ENCODE peak calls at places on chromosome 1, in nine cellular contexts. One of them, this sample, is unnamed.

GRCh38 chr1:59081181-59081580 is 215.7 kb upstream of the FGGY start:
- DNase-seq in sigmoid colon: no peak
- DNase-seq in K562: no peak
- DNase-seq in HepG2: no peak
- DNase-seq in esophagus muscularis mucosa: no peak
- DNase-seq in stomach: no peak
- DNase-seq in upper lobe of left lung: no peak
- DNase-seq in H1: no peak
- DNase-seq in SK-N-SH: no peak
- DNase-seq in this sample: no peak

GRCh38 chr1:161069201-161069685 is 448 bp downstream of the ARHGAP30 start:
- DNase-seq in sigmoid colon: no peak
- DNase-seq in K562: no peak
- DNase-seq in HepG2: no peak
- DNase-seq in esophagus muscularis mucosa: no peak
- DNase-seq in stomach: no peak
- DNase-seq in upper lobe of left lung: no peak
- DNase-seq in H1: no peak
- DNase-seq in SK-N-SH: no peak
- DNase-seq in this sample: no peak

GRCh38 chr1:179441456-179441855 is 75.7 kb downstream of the AXDND1 start:
- DNase-seq in sigmoid colon: no peak
- DNase-seq in K562: no peak
- DNase-seq in HepG2: no peak
- DNase-seq in esophagus muscularis mucosa: no peak
- DNase-seq in stomach: no peak
- DNase-seq in upper lobe of left lung: no peak
- DNase-seq in H1: no peak
- DNase-seq in SK-N-SH: no peak
- DNase-seq in this sample: no peak

GRCh38 chr1:36352910-36353878 is 29.7 kb upstream of the EVA1B start:
- DNase-seq in sigmoid colon: no peak
- DNase-seq in K562: no peak
- DNase-seq in HepG2: no peak
- DNase-seq in esophagus muscularis mucosa: no peak
- DNase-seq in stomach: no peak
- DNase-seq in upper lobe of left lung: no peak
- DNase-seq in H1: no peak
- DNase-seq in SK-N-SH: no peak
- DNase-seq in this sample: no peak

GRCh38 chr1:228393268-228393699 is 13.4 kb downstream of the TRIM11 start:
- DNase-seq in sigmoid colon: peak; percentile 69
- DNase-seq in K562: no peak
- DNase-seq in HepG2: peak; percentile 16
- DNase-seq in esophagus muscularis mucosa: no peak
- DNase-seq in stomach: peak; percentile 56
- DNase-seq in upper lobe of left lung: peak; percentile 56
- DNase-seq in H1: no peak
- DNase-seq in SK-N-SH: no peak
- DNase-seq in this sample: peak; percentile 51

GRCh38 chr1:112514901-112515300 is 6.1 kb downstream of the WNT2B start:
- DNase-seq in sigmoid colon: no peak
- DNase-seq in K562: no peak
- DNase-seq in HepG2: no peak
- DNase-seq in esophagus muscularis mucosa: no peak
- DNase-seq in stomach: no peak
- DNase-seq in upper lobe of left lung: no peak
- DNase-seq in H1: no peak
- DNase-seq in SK-N-SH: no peak
- DNase-seq in this sample: no peak

GRCh38 chr1:243595527-243596206 is 254.4 kb downstream of the AKT3 start:
- DNase-seq in sigmoid colon: no peak
- DNase-seq in K562: no peak
- DNase-seq in HepG2: no peak
- DNase-seq in esophagus muscularis mucosa: no peak
- DNase-seq in stomach: no peak
- DNase-seq in upper lobe of left lung: no peak
- DNase-seq in H1: no peak
- DNase-seq in SK-N-SH: no peak
- DNase-seq in this sample: no peak

GRCh38 chr1:111832521-111833155 is 76.9 kb downstream of the DDX20 start:
- DNase-seq in sigmoid colon: no peak
- DNase-seq in K562: no peak
- DNase-seq in HepG2: no peak
- DNase-seq in esophagus muscularis mucosa: no peak
- DNase-seq in stomach: no peak
- DNase-seq in upper lobe of left lung: no peak
- DNase-seq in H1: no peak
- DNase-seq in SK-N-SH: no peak
- DNase-seq in this sample: no peak

GRCh38 chr1:8460132-8460544 is 142.2 kb downstream of the SLC45A1 start:
- DNase-seq in sigmoid colon: no peak
- DNase-seq in K562: no peak
- DNase-seq in HepG2: no peak
- DNase-seq in esophagus muscularis mucosa: no peak
- DNase-seq in stomach: no peak
- DNase-seq in upper lobe of left lung: no peak
- DNase-seq in H1: no peak
- DNase-seq in SK-N-SH: no peak
- DNase-seq in this sample: no peak

GRCh38 chr1:200624679-200625335 is 4.3 kb upstream of the KIF14 start:
- DNase-seq in sigmoid colon: no peak
- DNase-seq in K562: no peak
- DNase-seq in HepG2: no peak
- DNase-seq in esophagus muscularis mucosa: no peak
- DNase-seq in stomach: no peak
- DNase-seq in upper lobe of left lung: no peak
- DNase-seq in H1: no peak
- DNase-seq in SK-N-SH: no peak
- DNase-seq in this sample: no peak

GRCh38 chr1:1915911-1916835 is 1.1 kb downstream of the CALML6 start:
- DNase-seq in sigmoid colon: peak; percentile 53
- DNase-seq in K562: no peak
- DNase-seq in HepG2: no peak
- DNase-seq in esophagus muscularis mucosa: no peak
- DNase-seq in stomach: peak; percentile 79
- DNase-seq in upper lobe of left lung: no peak
- DNase-seq in H1: no peak
- DNase-seq in SK-N-SH: no peak
- DNase-seq in this sample: peak; percentile 52

GRCh38 chr1:62283361-62283760 is 35.9 kb downstream of the KANK4 start:
- DNase-seq in sigmoid colon: no peak
- DNase-seq in K562: no peak
- DNase-seq in HepG2: no peak
- DNase-seq in esophagus muscularis mucosa: no peak
- DNase-seq in stomach: no peak
- DNase-seq in upper lobe of left lung: no peak
- DNase-seq in H1: no peak
- DNase-seq in SK-N-SH: no peak
- DNase-seq in this sample: no peak
- H3K4me1 ChIP-seq in sigmoid colon: no peaks in the 10 kb centered on the region
- H3K4me1 ChIP-seq in K562: no peaks in the 10 kb centered on the region
- H3K4me1 ChIP-seq in HepG2: peaks cover 46% of the 10 kb centered on the region
- H3K4me1 ChIP-seq in esophagus muscularis mucosa: peaks cover 7% of the 10 kb centered on the region
- H3K4me1 ChIP-seq in stomach: peaks cover 5% of the 10 kb centered on the region
- H3K4me1 ChIP-seq in upper lobe of left lung: peaks cover 18% of the 10 kb centered on the region
- H3K4me1 ChIP-seq in H1: peaks cover 26% of the 10 kb centered on the region
- H3K4me1 ChIP-seq in SK-N-SH: peaks cover 21% of the 10 kb centered on the region
- H3K4me1 ChIP-seq in this sample: no peaks in the 10 kb centered on the region

DNA sequence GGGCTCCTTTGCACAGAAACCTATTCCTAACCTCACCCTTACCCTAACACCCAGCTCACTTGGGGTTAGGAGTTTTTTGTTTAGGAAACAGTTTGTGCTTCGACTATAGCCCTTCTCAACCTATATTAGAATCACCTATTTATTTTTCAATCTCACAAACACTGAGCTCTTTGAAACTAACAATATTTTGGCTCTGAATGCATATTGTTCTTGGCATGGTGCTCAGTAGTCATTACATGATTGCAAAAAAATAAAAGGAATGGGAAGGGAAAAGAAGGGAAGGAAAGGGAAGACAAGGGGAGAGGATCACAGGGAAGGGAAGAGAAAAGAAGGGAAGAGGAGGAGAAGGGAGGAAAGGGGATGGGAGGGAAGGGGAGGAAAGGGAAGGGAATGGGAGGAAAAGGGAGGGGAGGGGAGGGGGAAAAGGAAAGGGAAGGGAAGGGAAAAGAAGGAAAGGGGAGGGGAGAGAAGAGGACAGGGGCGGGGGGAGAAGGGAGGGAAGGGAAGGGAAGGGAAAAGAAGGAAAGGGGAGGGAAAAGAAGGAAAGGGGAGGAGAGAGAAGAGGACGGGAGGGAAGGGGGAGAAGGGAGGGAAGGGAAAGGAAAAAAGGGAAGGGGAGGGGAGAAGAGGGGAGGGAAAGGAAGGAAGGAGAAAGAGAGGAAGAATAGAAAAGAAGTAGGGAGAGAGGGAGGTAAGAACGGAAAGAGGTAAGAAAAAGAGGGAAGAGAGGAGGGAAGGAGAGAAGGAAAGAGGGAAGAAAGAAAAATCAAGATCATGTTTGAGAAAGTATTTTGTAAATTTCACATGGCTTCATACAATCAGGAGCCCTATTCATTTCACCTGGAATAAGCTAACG is 484.1 kb upstream of the NFIA start:
- DNase-seq in sigmoid colon: no peak
- DNase-seq in K562: no peak
- DNase-seq in HepG2: no peak
- DNase-seq in esophagus muscularis mucosa: no peak
- DNase-seq in stomach: no peak
- DNase-seq in upper lobe of left lung: no peak
- DNase-seq in H1: no peak
- DNase-seq in SK-N-SH: no peak
- DNase-seq in this sample: no peak
- TF ChIP-seq EP300 in sigmoid colon: no peak
- TF ChIP-seq EP300 in K562: no peak
- TF ChIP-seq EP300 in HepG2: no peak
- TF ChIP-seq EP300 in esophagus muscularis mucosa: no peak
- TF ChIP-seq EP300 in stomach: no peak
- TF ChIP-seq EP300 in upper lobe of left lung: no peak
- TF ChIP-seq EP300 in H1: no peak
- TF ChIP-seq EP300 in SK-N-SH: no peak
- TF ChIP-seq EP300 in this sample: no peak

GRCh38 chr1:107545056-107545597 is 404.3 kb downstream of the NTNG1 start:
- DNase-seq in sigmoid colon: no peak
- DNase-seq in K562: no peak
- DNase-seq in HepG2: no peak
- DNase-seq in esophagus muscularis mucosa: no peak
- DNase-seq in stomach: no peak
- DNase-seq in upper lobe of left lung: no peak
- DNase-seq in H1: no peak
- DNase-seq in SK-N-SH: no peak
- DNase-seq in this sample: no peak

GRCh38 chr1:107544285-107544684 is 403.4 kb downstream of the NTNG1 start:
- DNase-seq in sigmoid colon: no peak
- DNase-seq in K562: no peak
- DNase-seq in HepG2: no peak
- DNase-seq in esophagus muscularis mucosa: no peak
- DNase-seq in stomach: no peak
- DNase-seq in upper lobe of left lung: no peak
- DNase-seq in H1: no peak
- DNase-seq in SK-N-SH: peak; percentile 19
- DNase-seq in this sample: no peak

GRCh38 chr1:107538502-107538901 is 397.7 kb downstream of the NTNG1 start:
- DNase-seq in sigmoid colon: no peak
- DNase-seq in K562: no peak
- DNase-seq in HepG2: no peak
- DNase-seq in esophagus muscularis mucosa: no peak
- DNase-seq in stomach: no peak
- DNase-seq in upper lobe of left lung: no peak
- DNase-seq in H1: no peak
- DNase-seq in SK-N-SH: no peak
- DNase-seq in this sample: no peak

GRCh38 chr1:107536266-107536665 is 395.4 kb downstream of the NTNG1 start:
- DNase-seq in sigmoid colon: peak; percentile 73
- DNase-seq in K562: no peak
- DNase-seq in HepG2: no peak
- DNase-seq in esophagus muscularis mucosa: no peak
- DNase-seq in stomach: peak; percentile 73
- DNase-seq in upper lobe of left lung: no peak
- DNase-seq in H1: no peak
- DNase-seq in SK-N-SH: no peak
- DNase-seq in this sample: peak; percentile 83

DNA sequence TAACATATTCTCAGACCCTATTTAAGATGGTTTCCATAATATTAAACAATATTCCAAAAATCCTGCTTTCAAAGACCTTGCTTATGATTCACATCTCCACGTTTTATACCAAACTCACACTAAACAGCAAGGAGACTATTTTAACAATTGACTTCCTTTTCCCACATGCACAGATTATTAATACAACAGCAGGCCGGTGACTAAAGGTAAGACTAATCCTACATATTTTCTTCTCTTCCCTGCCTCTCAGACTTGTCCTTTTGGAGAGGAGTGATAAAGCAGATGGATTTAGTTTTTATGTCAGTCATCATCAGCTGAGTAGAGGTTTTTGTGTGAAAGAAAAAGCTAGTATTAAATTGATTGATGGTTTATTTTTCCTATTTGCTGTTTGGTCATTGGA is 400.6 kb downstream of the NTNG1 start:
- DNase-seq in sigmoid colon: no peak
- DNase-seq in K562: no peak
- DNase-seq in HepG2: no peak
- DNase-seq in esophagus muscularis mucosa: no peak
- DNase-seq in stomach: no peak
- DNase-seq in upper lobe of left lung: no peak
- DNase-seq in H1: no peak
- DNase-seq in SK-N-SH: no peak
- DNase-seq in this sample: no peak
- TF ChIP-seq POLR2AphosphoS5 in sigmoid colon: no peak
- TF ChIP-seq POLR2AphosphoS5 in K562: no peak
- TF ChIP-seq POLR2AphosphoS5 in HepG2: no peak
- TF ChIP-seq POLR2AphosphoS5 in esophagus muscularis mucosa: no peak
- TF ChIP-seq POLR2AphosphoS5 in stomach: no peak
- TF ChIP-seq POLR2AphosphoS5 in upper lobe of left lung: no peak
- TF ChIP-seq POLR2AphosphoS5 in H1: no peak
- TF ChIP-seq POLR2AphosphoS5 in SK-N-SH: no peak
- TF ChIP-seq POLR2AphosphoS5 in this sample: no peak

GRCh38 chr1:65668368-65668767 is 124.3 kb upstream of the PDE4B start:
- DNase-seq in sigmoid colon: no peak
- DNase-seq in K562: no peak
- DNase-seq in HepG2: no peak
- DNase-seq in esophagus muscularis mucosa: no peak
- DNase-seq in stomach: no peak
- DNase-seq in upper lobe of left lung: no peak
- DNase-seq in H1: no peak
- DNase-seq in SK-N-SH: no peak
- DNase-seq in this sample: no peak
- H3K4me1 ChIP-seq in sigmoid colon: no peaks in the 10 kb centered on the region
- H3K4me1 ChIP-seq in K562: no peaks in the 10 kb centered on the region
- H3K4me1 ChIP-seq in HepG2: no peaks in the 10 kb centered on the region
- H3K4me1 ChIP-seq in esophagus muscularis mucosa: no peaks in the 10 kb centered on the region
- H3K4me1 ChIP-seq in stomach: no peaks in the 10 kb centered on the region
- H3K4me1 ChIP-seq in upper lobe of left lung: no peaks in the 10 kb centered on the region
- H3K4me1 ChIP-seq in H1: no peaks in the 10 kb centered on the region
- H3K4me1 ChIP-seq in SK-N-SH: no peaks in the 10 kb centered on the region
- H3K4me1 ChIP-seq in this sample: no peaks in the 10 kb centered on the region

This sample was measured in transverse colon.